ENCODE peak calls at places on chromosomes 4 and X, in ten cellular contexts. S is IMR-90; T is CD8-positive, alpha-beta memory T cell; J is OCI-LY7; E is mammary epithelial cell; D is naive thymus-derived CD4-positive, alpha-beta T cell; A is body of pancreas; X is heart right ventricle; Q is GM23338; H is keratinocyte. V is an unnamed sample.

GRCh38 chrX:131595120-131595519 is 51.2 kb downstream of the OR13H1 start:
- DNase-seq in A (no peak), Q (no peak), D (no peak), E (no peak), X (no peak), J (no peak), H (no peak), T (no peak), S (no peak), V (no peak)

GRCh38 chr4:123843137-123843536 is 446.5 kb downstream of the SPRY1 start:
- DNase-seq in X (no peak), J (no peak), S (no peak), D (no peak), H (no peak), E (no peak), A (no peak), T (no peak), Q (no peak), V (no peak)

GRCh38 chr4:74056114-74056857 is 17.8 kb upstream of the CXCL3 start:
- DNase-seq in E (peak; percentile 51), Q (peak; percentile 35), D (no peak), X (no peak), T (no peak), S (peak; percentile 52), A (no peak), H (no peak), J (no peak), V (no peak)

GRCh38 chrX:131202766-131203165 is 86.3 kb downstream of the IGSF1 start:
- DNase-seq in H (no peak), E (no peak), Q (no peak), D (no peak), A (no peak), X (no peak), T (no peak), S (no peak), J (no peak), V (no peak)

GRCh38 chr4:19983072-19983471 is 268.6 kb upstream of the SLIT2 start:
- DNase-seq in D (no peak), J (no peak), T (no peak), A (no peak), E (peak; percentile 51), X (no peak), Q (no peak), H (no peak), S (peak; percentile 99), V (no peak)

GRCh38 chrX:141278306-141278705 is 36.0 kb upstream of the SPANXC start:
- DNase-seq in A (peak; percentile 15), E (no peak), X (no peak), D (no peak), Q (peak; percentile 53), J (peak; percentile 22), T (no peak), S (peak; percentile 6), H (no peak), V (no peak)

GRCh38 chr4:109590841-109591357 is 30.9 kb downstream of the MCUB start:
- DNase-seq in D (no peak), X (no peak), T (no peak), H (no peak), J (peak; percentile 49), A (no peak), Q (no peak), E (peak; percentile 34), S (no peak), V (peak; percentile 26)

GRCh38 chrX:11688201-11688600 is 22.5 kb upstream of the ARHGAP6 start:
- DNase-seq in E (no peak), S (no peak), X (no peak), T (no peak), D (no peak), H (no peak), J (no peak), Q (no peak), A (no peak), V (no peak)

GRCh38 chr4:188976644-188977115 is 837.4 kb downstream of the TRIML1 start:
- DNase-seq in T (no peak), D (no peak), A (no peak), X (no peak), E (peak; percentile 58), H (no peak), J (no peak), S (peak; percentile 70), Q (peak; percentile 84), V (peak; percentile 46)

GRCh38 chr4:118193421-118193820 is 159.1 kb downstream of the NDST3 start:
- DNase-seq in T (no peak), J (no peak), E (no peak), S (no peak), H (no peak), A (no peak), X (no peak), Q (no peak), D (no peak), V (no peak)

GRCh38 chr4:118190903-118191302 is 156.6 kb downstream of the NDST3 start:
- DNase-seq in T (no peak), E (no peak), J (no peak), X (no peak), D (no peak), Q (peak; percentile 43), A (no peak), S (no peak), H (no peak), V (no peak)
- H3K4me3 ChIP-seq in T (no peak overlapping the region), E (no peak overlapping the region), J (no peak overlapping the region), X (no peak overlapping the region), D (no peak overlapping the region), Q (no peak overlapping the region), A (no peak overlapping the region), S (no peak overlapping the region), H (no peak overlapping the region), V (no peak overlapping the region)

GRCh38 chr4:84420608-84421007 is 78.5 kb downstream of the NKX6-1 start:
- DNase-seq in A (no peak), Q (no peak), D (no peak), X (no peak), H (no peak), J (no peak), T (no peak), S (no peak), E (no peak), V (no peak)

GRCh38 chr4:84413954-84414353 is 85.1 kb downstream of the NKX6-1 start:
- DNase-seq in J (no peak), Q (no peak), X (no peak), S (no peak), H (no peak), E (no peak), D (no peak), A (no peak), T (no peak), V (no peak)

GRCh38 chr4:84418032-84418709 is 80.9 kb downstream of the NKX6-1 start:
- DNase-seq in E (no peak), T (no peak), J (no peak), Q (no peak), D (no peak), X (no peak), H (no peak), S (no peak), A (peak; percentile 39), V (peak; percentile 11)
- H3K27ac ChIP-seq in E (no peak overlapping the region), T (no peak overlapping the region), J (no peak overlapping the region), Q (no peak overlapping the region), D (no peak overlapping the region), X (no peak overlapping the region), H (no peak overlapping the region), S (no peak overlapping the region), A (no peak overlapping the region), V (no peak overlapping the region)

DNA sequence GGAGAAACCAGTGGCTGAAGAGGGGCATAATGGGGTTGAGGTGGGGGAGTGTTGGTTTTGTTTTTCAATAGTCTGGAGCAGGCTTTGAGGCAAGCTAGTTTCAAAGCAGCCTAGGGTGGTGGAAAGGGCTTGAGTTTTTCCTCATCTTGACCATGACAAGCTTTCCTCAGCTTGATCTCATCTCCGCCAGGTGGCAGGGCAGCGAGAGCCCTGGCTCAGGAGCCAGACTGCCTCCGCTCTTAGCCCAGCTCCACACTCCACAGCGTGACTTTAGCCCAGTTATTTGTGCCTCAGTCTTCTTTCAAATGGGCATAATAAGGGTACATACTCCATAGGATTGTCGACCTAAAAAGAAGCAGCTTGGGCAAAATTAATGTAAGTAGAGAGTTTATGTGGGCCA is 29.9 kb upstream of the SOWAHD start:
- DNase-seq in J (peak; percentile 72), X (no peak), Q (peak; percentile 58), H (no peak), D (no peak), T (no peak), E (no peak), S (no peak), A (no peak), V (no peak)
- H3K4me1 ChIP-seq in J (peaks cover 14% of the 10 kb centered on the region), X (no peaks in the 10 kb centered on the region), Q (peaks cover 6% of the 10 kb centered on the region), H (no peaks in the 10 kb centered on the region), D (no peaks in the 10 kb centered on the region), T (no peaks in the 10 kb centered on the region), E (no peaks in the 10 kb centered on the region), S (no peaks in the 10 kb centered on the region), A (no peaks in the 10 kb centered on the region), V (no peaks in the 10 kb centered on the region)

DNA sequence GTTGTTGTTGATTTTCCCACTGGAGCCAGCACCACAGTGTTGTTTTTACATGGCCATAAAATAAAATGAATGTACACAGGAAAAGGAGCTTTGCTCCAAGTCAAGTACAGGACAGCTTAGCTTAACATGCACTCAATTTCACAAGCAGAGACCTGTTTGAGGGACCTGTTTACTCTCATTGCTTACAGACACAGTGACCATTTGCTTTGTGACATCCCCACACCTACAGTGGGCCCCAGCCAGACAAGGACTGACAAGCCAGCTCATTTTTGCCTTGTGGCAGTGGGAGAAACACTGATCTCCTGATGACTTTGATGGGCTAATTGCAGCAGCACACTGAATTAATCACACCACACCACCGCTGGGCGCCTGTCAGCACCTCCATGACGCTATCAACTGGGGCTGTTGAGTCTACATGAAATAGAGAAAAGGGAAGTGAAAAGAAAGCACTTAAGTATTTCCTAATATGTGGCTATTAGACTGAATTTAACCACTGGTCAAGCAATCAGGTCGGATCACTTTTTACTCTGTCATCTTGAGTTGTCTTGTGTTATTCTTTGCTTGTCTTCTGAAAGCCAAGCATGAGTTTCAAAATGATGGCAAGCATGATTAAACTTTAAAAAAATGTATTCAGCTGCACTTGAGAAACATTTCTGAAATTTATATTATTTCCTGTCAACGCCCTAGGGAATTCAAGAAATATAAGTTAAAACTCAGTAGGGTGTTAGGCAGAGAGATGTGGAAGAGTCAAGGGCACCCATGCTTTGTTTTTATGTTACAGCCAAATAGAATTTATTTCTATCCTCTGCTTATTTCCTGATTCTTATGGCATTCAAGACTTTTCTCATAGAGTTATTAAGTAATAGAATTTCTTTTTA is 557.7 kb downstream of the RAB28 start:
- DNase-seq in X (no peak), Q (no peak), D (no peak), H (no peak), E (no peak), T (no peak), A (no peak), S (no peak), J (no peak), V (no peak)
- H3K4me3 ChIP-seq in X (no peak overlapping the region), Q (no peak overlapping the region), D (no peak overlapping the region), H (no peak overlapping the region), E (no peak overlapping the region), T (no peak overlapping the region), A (no peak overlapping the region), S (no peak overlapping the region), J (no peak overlapping the region), V (no peak overlapping the region)

V was measured in SJCRH30.